ENCODE peak calls at places on chromosomes 4 and X, in seven cellular contexts. B, M, Z, W, I, O and Q are unnamed samples.

GRCh38 chrX:154120567-154120966 is 23.1 kb upstream of the MECP2 start:
- DNase-seq in B (no peak), M (no peak), Z (no peak), W (no peak), I (no peak), O (no peak), Q (no peak)

GRCh38 chr4:37803348-37803973 is 23.0 kb upstream of the PGM2 start:
- DNase-seq in B (no peak), M (peak; percentile 67), Z (no peak), W (no peak), I (no peak), O (no peak), Q (no peak)

GRCh38 chr4:122824616-122825015 is 2.0 kb upstream of the FGF2 start:
- DNase-seq in B (no peak), M (peak; percentile 30), Z (no peak), W (no peak), I (no peak), O (no peak), Q (no peak)

GRCh38 chr4:44845309-44845708 is 119.0 kb upstream of the GNPDA2 start:
- DNase-seq in B (no peak), M (no peak), Z (no peak), W (no peak), I (no peak), O (no peak), Q (no peak)

GRCh38 chr4:148787831-148788477 is 345.7 kb upstream of the NR3C2 start:
- DNase-seq in B (no peak), M (no peak), Z (no peak), W (no peak), I (no peak), O (no peak), Q (no peak)

GRCh38 chrX:118536687-118537461 is 41.3 kb downstream of the DOCK11 start:
- DNase-seq in B (no peak), M (peak; percentile 31), Z (no peak), W (peak; percentile 31), I (no peak), O (peak; percentile 15), Q (no peak)

GRCh38 chr4:54959656-54960055 is 165.7 kb downstream of the KDR start:
- DNase-seq in B (no peak), M (peak; percentile 83), Z (no peak), W (no peak), I (no peak), O (no peak), Q (no peak)

GRCh38 chr4:159946983-159947645 is 844.2 kb downstream of the RAPGEF2 start:
- DNase-seq in B (no peak), M (peak; percentile 62), Z (no peak), W (no peak), I (no peak), O (no peak), Q (peak; percentile 70)

GRCh38 chrX:662126-662525 is 31.5 kb downstream of the SHOX start:
- DNase-seq in B (no peak), M (no peak), Z (no peak), W (no peak), I (no peak), O (no peak), Q (no peak)

GRCh38 chr4:42570221-42570620 is 86.7 kb downstream of the ATP8A1 start:
- DNase-seq in B (no peak), M (no peak), Z (peak; percentile 51), W (no peak), I (no peak), O (no peak), Q (no peak)

GRCh38 chrX:10611441-10612090 is 8.8 kb downstream of the MID1 start:
- DNase-seq in B (no peak), M (peak; percentile 46), Z (no peak), W (no peak), I (no peak), O (no peak), Q (no peak)

GRCh38 chr4:40749717-40750460 is at the start of gene NSUN7:
- DNase-seq in B (no peak), M (peak; percentile 38), Z (peak; percentile 83), W (no peak), I (peak; percentile 8), O (no peak), Q (no peak)